ENCODE peak calls at places on chromosomes 1 and 21, in seven cellular contexts. One of them, this sample, is unnamed.

GRCh38 chr1:53378932-53379661 is 51.2 kb upstream of the LRP8 start:
- DNase-seq in H7: peak; percentile 7
- DNase-seq in GM12865: no peak
- DNase-seq in small intestine: no peak
- DNase-seq in lower lobe of right lung: peak; percentile 7
- DNase-seq in choroid plexus epithelial cell: no peak
- DNase-seq in BE2C: no peak
- DNase-seq in this sample: no peak

GRCh38 chr1:204680461-204680860 is 5.1 kb downstream of the LRRN2 start:
- DNase-seq in H7: no peak
- DNase-seq in GM12865: no peak
- DNase-seq in small intestine: no peak
- DNase-seq in lower lobe of right lung: no peak
- DNase-seq in choroid plexus epithelial cell: no peak
- DNase-seq in BE2C: peak; percentile 32
- DNase-seq in this sample: no peak

GRCh38 chr21:38494254-38494648 is 4.0 kb downstream of the ERG start:
- DNase-seq in H7: no peak
- DNase-seq in GM12865: no peak
- DNase-seq in small intestine: no peak
- DNase-seq in lower lobe of right lung: no peak
- DNase-seq in choroid plexus epithelial cell: peak; percentile 23
- DNase-seq in BE2C: no peak
- DNase-seq in this sample: no peak

GRCh38 chr1:97084566-97084965 is 363.0 kb downstream of the PTBP2 start:
- DNase-seq in H7: no peak
- DNase-seq in GM12865: no peak
- DNase-seq in small intestine: no peak
- DNase-seq in lower lobe of right lung: no peak
- DNase-seq in choroid plexus epithelial cell: peak; percentile 7
- DNase-seq in BE2C: no peak
- DNase-seq in this sample: no peak

GRCh38 chr1:906532-907420 is 16.9 kb upstream of the SAMD11 start:
- DNase-seq in H7: peak; percentile 64
- DNase-seq in GM12865: peak; percentile 49
- DNase-seq in small intestine: peak; percentile 87
- DNase-seq in lower lobe of right lung: peak; percentile 66
- DNase-seq in choroid plexus epithelial cell: peak; percentile 48
- DNase-seq in BE2C: no peak
- DNase-seq in this sample: no peak

GRCh38 chr1:171674443-171675405 is 22.2 kb upstream of the MYOC start:
- DNase-seq in H7: no peak
- DNase-seq in GM12865: no peak
- DNase-seq in small intestine: no peak
- DNase-seq in lower lobe of right lung: no peak
- DNase-seq in choroid plexus epithelial cell: no peak
- DNase-seq in BE2C: no peak
- DNase-seq in this sample: no peak

GRCh38 chr1:207021139-207021861 is 11.3 kb downstream of the C1orf116 start:
- DNase-seq in H7: no peak
- DNase-seq in GM12865: no peak
- DNase-seq in small intestine: no peak
- DNase-seq in lower lobe of right lung: no peak
- DNase-seq in choroid plexus epithelial cell: no peak
- DNase-seq in BE2C: no peak
- DNase-seq in this sample: no peak

GRCh38 chr21:26070121-26070520 is 100.4 kb downstream of the APP start:
- DNase-seq in H7: no peak
- DNase-seq in GM12865: no peak
- DNase-seq in small intestine: peak; percentile 27
- DNase-seq in lower lobe of right lung: no peak
- DNase-seq in choroid plexus epithelial cell: no peak
- DNase-seq in BE2C: no peak
- DNase-seq in this sample: no peak

GRCh38 chr1:61143821-61144220 is 61.5 kb downstream of the NFIA start:
- DNase-seq in H7: no peak
- DNase-seq in GM12865: no peak
- DNase-seq in small intestine: no peak
- DNase-seq in lower lobe of right lung: no peak
- DNase-seq in choroid plexus epithelial cell: no peak
- DNase-seq in BE2C: no peak
- DNase-seq in this sample: no peak

GRCh38 chr1:24074817-24075725 is 36.9 kb downstream of the MYOM3 start:
- DNase-seq in H7: peak; percentile 60
- DNase-seq in GM12865: no peak
- DNase-seq in small intestine: peak; percentile 31
- DNase-seq in lower lobe of right lung: peak; percentile 16
- DNase-seq in choroid plexus epithelial cell: no peak
- DNase-seq in BE2C: no peak
- DNase-seq in this sample: no peak

GRCh38 chr1:163604391-163604790 is 282.6 kb downstream of the NUF2 start:
- DNase-seq in H7: no peak
- DNase-seq in GM12865: no peak
- DNase-seq in small intestine: no peak
- DNase-seq in lower lobe of right lung: no peak
- DNase-seq in choroid plexus epithelial cell: no peak
- DNase-seq in BE2C: no peak
- DNase-seq in this sample: no peak

GRCh38 chr1:73736125-73736524 is 461.9 kb downstream of the LRRIQ3 start:
- DNase-seq in H7: no peak
- DNase-seq in GM12865: no peak
- DNase-seq in small intestine: no peak
- DNase-seq in lower lobe of right lung: no peak
- DNase-seq in choroid plexus epithelial cell: no peak
- DNase-seq in BE2C: no peak
- DNase-seq in this sample: no peak

GRCh38 chr1:36625253-36625958 is 142.7 kb upstream of the CSF3R start:
- DNase-seq in H7: peak; percentile 63
- DNase-seq in GM12865: no peak
- DNase-seq in small intestine: no peak
- DNase-seq in lower lobe of right lung: no peak
- DNase-seq in choroid plexus epithelial cell: no peak
- DNase-seq in BE2C: no peak
- DNase-seq in this sample: no peak

GRCh38 chr1:202046748-202047708 is 36.6 kb downstream of the ELF3 start:
- DNase-seq in H7: no peak
- DNase-seq in GM12865: no peak
- DNase-seq in small intestine: peak; percentile 87
- DNase-seq in lower lobe of right lung: no peak
- DNase-seq in choroid plexus epithelial cell: no peak
- DNase-seq in BE2C: no peak
- DNase-seq in this sample: no peak

GRCh38 chr1:79128726-79129125 is 122.2 kb upstream of the ADGRL4 start:
- DNase-seq in H7: no peak
- DNase-seq in GM12865: no peak
- DNase-seq in small intestine: no peak
- DNase-seq in lower lobe of right lung: no peak
- DNase-seq in choroid plexus epithelial cell: peak; percentile 92
- DNase-seq in BE2C: no peak
- DNase-seq in this sample: no peak

GRCh38 chr1:172638885-172639831 is 19.7 kb upstream of the FASLG start:
- DNase-seq in H7: no peak
- DNase-seq in GM12865: peak; percentile 79
- DNase-seq in small intestine: peak; percentile 53
- DNase-seq in lower lobe of right lung: no peak
- DNase-seq in choroid plexus epithelial cell: peak; percentile 92
- DNase-seq in BE2C: no peak
- DNase-seq in this sample: peak; percentile 19

GRCh38 chr1:58841455-58841854 is 57.6 kb upstream of the JUN start:
- DNase-seq in H7: peak; percentile 45
- DNase-seq in GM12865: peak; percentile 52
- DNase-seq in small intestine: peak; percentile 36
- DNase-seq in lower lobe of right lung: peak; percentile 53
- DNase-seq in choroid plexus epithelial cell: no peak
- DNase-seq in BE2C: no peak
- DNase-seq in this sample: no peak

GRCh38 chr1:181187596-181188126 is 99.2 kb downstream of the IER5 start:
- DNase-seq in H7: no peak
- DNase-seq in GM12865: no peak
- DNase-seq in small intestine: no peak
- DNase-seq in lower lobe of right lung: no peak
- DNase-seq in choroid plexus epithelial cell: no peak
- DNase-seq in BE2C: no peak
- DNase-seq in this sample: no peak

GRCh38 chr1:201011616-201012015 is 11.9 kb downstream of the KIF21B start:
- DNase-seq in H7: no peak
- DNase-seq in GM12865: no peak
- DNase-seq in small intestine: no peak
- DNase-seq in lower lobe of right lung: peak; percentile 24
- DNase-seq in choroid plexus epithelial cell: no peak
- DNase-seq in BE2C: peak; percentile 61
- DNase-seq in this sample: no peak

GRCh38 chr1:161838885-161839284 is 72.8 kb downstream of the ATF6 start:
- DNase-seq in H7: no peak
- DNase-seq in GM12865: no peak
- DNase-seq in small intestine: no peak
- DNase-seq in lower lobe of right lung: no peak
- DNase-seq in choroid plexus epithelial cell: no peak
- DNase-seq in BE2C: no peak
- DNase-seq in this sample: no peak

GRCh38 chr1:23178931-23179330 is 10.3 kb upstream of the LUZP1 start:
- DNase-seq in H7: peak; percentile 45
- DNase-seq in GM12865: peak; percentile 44
- DNase-seq in small intestine: no peak
- DNase-seq in lower lobe of right lung: no peak
- DNase-seq in choroid plexus epithelial cell: peak; percentile 68
- DNase-seq in BE2C: no peak
- DNase-seq in this sample: no peak

DNA sequence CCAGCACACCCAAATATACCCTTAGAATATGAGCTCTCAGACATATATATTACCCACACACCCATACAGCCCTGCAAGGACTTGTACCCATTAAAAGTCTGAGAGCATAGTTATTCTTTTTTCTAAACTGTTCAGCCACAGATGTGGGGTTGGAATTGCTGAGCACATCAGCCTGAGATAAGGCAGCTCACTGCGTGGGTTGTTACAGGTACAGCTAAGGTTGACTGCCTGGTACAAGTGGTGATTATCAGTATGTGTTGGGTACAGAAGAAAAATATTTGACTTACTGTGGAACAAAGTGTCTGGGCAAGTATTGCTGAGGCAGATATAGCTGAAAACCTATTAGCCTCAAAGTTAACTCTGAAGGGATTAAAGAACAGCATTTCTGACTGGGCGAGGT is 5.0 kb downstream of the STX12 start:
- DNase-seq in H7: no peak
- DNase-seq in GM12865: no peak
- DNase-seq in small intestine: peak; percentile 25
- DNase-seq in lower lobe of right lung: no peak
- DNase-seq in choroid plexus epithelial cell: no peak
- DNase-seq in BE2C: no peak
- DNase-seq in this sample: no peak
- H3K4me3 ChIP-seq in H7: no peak overlapping the region
- H3K4me3 ChIP-seq in GM12865: no peak overlapping the region
- H3K4me3 ChIP-seq in small intestine: no peak overlapping the region
- H3K4me3 ChIP-seq in lower lobe of right lung: no peak overlapping the region
- H3K4me3 ChIP-seq in choroid plexus epithelial cell: no peak overlapping the region
- H3K4me3 ChIP-seq in BE2C: no peak overlapping the region
- H3K4me3 ChIP-seq in this sample: no peak overlapping the region

GRCh38 chr1:155254714-155255242 is 505 bp downstream of the ENTREP3 start:
- DNase-seq in H7: peak; percentile 79
- DNase-seq in GM12865: no peak
- DNase-seq in small intestine: no peak
- DNase-seq in lower lobe of right lung: no peak
- DNase-seq in choroid plexus epithelial cell: no peak
- DNase-seq in BE2C: peak; percentile 46
- DNase-seq in this sample: no peak
- H3K4me3 ChIP-seq in H7: peak overlapping the region; percentile 87
- H3K4me3 ChIP-seq in GM12865: peak overlapping the region; percentile 68
- H3K4me3 ChIP-seq in small intestine: peak overlapping the region; percentile 83
- H3K4me3 ChIP-seq in lower lobe of right lung: peak overlapping the region; percentile 82
- H3K4me3 ChIP-seq in choroid plexus epithelial cell: peak overlapping the region; percentile 85
- H3K4me3 ChIP-seq in BE2C: peak overlapping the region; percentile 85
- H3K4me3 ChIP-seq in this sample: peak overlapping the region; percentile 92

GRCh38 chr1:116806245-116806644 is 52.0 kb downstream of the CD2 start:
- DNase-seq in H7: no peak
- DNase-seq in GM12865: peak; percentile 91
- DNase-seq in small intestine: no peak
- DNase-seq in lower lobe of right lung: no peak
- DNase-seq in choroid plexus epithelial cell: no peak
- DNase-seq in BE2C: no peak
- DNase-seq in this sample: peak; percentile 76
- H3K4me3 ChIP-seq in H7: no peak overlapping the region
- H3K4me3 ChIP-seq in GM12865: no peak overlapping the region
- H3K4me3 ChIP-seq in small intestine: no peak overlapping the region
- H3K4me3 ChIP-seq in lower lobe of right lung: no peak overlapping the region
- H3K4me3 ChIP-seq in choroid plexus epithelial cell: no peak overlapping the region
- H3K4me3 ChIP-seq in BE2C: no peak overlapping the region
- H3K4me3 ChIP-seq in this sample: no peak overlapping the region

GRCh38 chr1:165834881-165835280 is 7.5 kb downstream of the UCK2 start:
- DNase-seq in H7: no peak
- DNase-seq in GM12865: no peak
- DNase-seq in small intestine: no peak
- DNase-seq in lower lobe of right lung: no peak
- DNase-seq in choroid plexus epithelial cell: no peak
- DNase-seq in BE2C: no peak
- DNase-seq in this sample: no peak
- H3K4me3 ChIP-seq in H7: no peak overlapping the region
- H3K4me3 ChIP-seq in GM12865: no peak overlapping the region
- H3K4me3 ChIP-seq in small intestine: no peak overlapping the region
- H3K4me3 ChIP-seq in lower lobe of right lung: no peak overlapping the region
- H3K4me3 ChIP-seq in choroid plexus epithelial cell: no peak overlapping the region
- H3K4me3 ChIP-seq in BE2C: no peak overlapping the region
- H3K4me3 ChIP-seq in this sample: no peak overlapping the region

GRCh38 chr1:241641748-241642592 is 1.8 kb upstream of the CHML start:
- DNase-seq in H7: no peak
- DNase-seq in GM12865: no peak
- DNase-seq in small intestine: no peak
- DNase-seq in lower lobe of right lung: no peak
- DNase-seq in choroid plexus epithelial cell: peak; percentile 88
- DNase-seq in BE2C: no peak
- DNase-seq in this sample: no peak

GRCh38 chr1:241639653-241640148 is 468 bp downstream of the CHML start:
- DNase-seq in H7: peak; percentile 71
- DNase-seq in GM12865: peak; percentile 68
- DNase-seq in small intestine: peak; percentile 44
- DNase-seq in lower lobe of right lung: peak; percentile 77
- DNase-seq in choroid plexus epithelial cell: peak; percentile 51
- DNase-seq in BE2C: peak; percentile 34
- DNase-seq in this sample: no peak

GRCh38 chr1:241642593-241642944 is 2.4 kb upstream of the CHML start:
- DNase-seq in H7: no peak
- DNase-seq in GM12865: no peak
- DNase-seq in small intestine: peak; percentile 70
- DNase-seq in lower lobe of right lung: no peak
- DNase-seq in choroid plexus epithelial cell: no peak
- DNase-seq in BE2C: no peak
- DNase-seq in this sample: no peak

GRCh38 chr1:241640149-241640866 is at the start of the genes CHML and OPN3:
- DNase-seq in H7: peak; percentile 97
- DNase-seq in GM12865: peak; percentile 95
- DNase-seq in small intestine: peak; percentile 92
- DNase-seq in lower lobe of right lung: peak; percentile 96
- DNase-seq in choroid plexus epithelial cell: peak; percentile 90
- DNase-seq in BE2C: peak; percentile 97
- DNase-seq in this sample: no peak

GRCh38 chr1:241640867-241641542 is 836 bp upstream of the CHML start:
- DNase-seq in H7: no peak
- DNase-seq in GM12865: no peak
- DNase-seq in small intestine: peak; percentile 37
- DNase-seq in lower lobe of right lung: no peak
- DNase-seq in choroid plexus epithelial cell: peak; percentile 42
- DNase-seq in BE2C: no peak
- DNase-seq in this sample: no peak
- H3K4me3 ChIP-seq in H7: no peak overlapping the region
- H3K4me3 ChIP-seq in GM12865: peak overlapping the region; percentile 46
- H3K4me3 ChIP-seq in small intestine: no peak overlapping the region
- H3K4me3 ChIP-seq in lower lobe of right lung: peak overlapping the region; percentile 82
- H3K4me3 ChIP-seq in choroid plexus epithelial cell: no peak overlapping the region
- H3K4me3 ChIP-seq in BE2C: no peak overlapping the region
- H3K4me3 ChIP-seq in this sample: no peak overlapping the region

This sample was measured in GM12878.